ENCODE peak calls at places on chromosomes 3 and 15, in four cellular contexts. E is suprapubic skin, A is transverse colon, Y is stomach. I is an unnamed sample. For H3K27me3, the result is how much of the 10 kb centered on the place peaks cover.

GRCh38 chr3:103866113-103866512 is 1431.3 kb downstream of the ZPLD1 start:
- DNase-seq in E (no peak), A (no peak), Y (no peak), I (no peak)

GRCh38 chr3:184805351-184806038 is 6.5 kb upstream of the VPS8 start:
- DNase-seq in E (no peak), Y (no peak), A (no peak), I (no peak)

GRCh38 chr3:99865321-99865720 is 47.7 kb downstream of the CMSS1 start:
- DNase-seq in A (no peak), E (no peak), Y (no peak), I (no peak)

GRCh38 chr3:166685246-166685645 is 694.9 kb downstream of the ZBBX start:
- DNase-seq in Y (no peak), E (no peak), A (no peak), I (no peak)

GRCh38 chr15:71538922-71539321 is 271.4 kb upstream of the NR2E3 start:
- DNase-seq in Y (no peak), E (no peak), A (no peak), I (no peak)

GRCh38 chr3:44995142-44995770 is 19.2 kb downstream of the EXOSC7 start:
- DNase-seq in Y (peak), E (no peak), A (no peak), I (no peak)

GRCh38 chr3:44890852-44891251 is 16.4 kb downstream of the TGM4 start:
- DNase-seq in Y (no peak), A (no peak), E (no peak), I (no peak)

GRCh38 chr3:71681224-71681668 is 44.0 kb downstream of the EIF4E3 start:
- DNase-seq in Y (peak), E (no peak), A (peak), I (no peak)

GRCh38 chr3:69906351-69906966 is 93.1 kb upstream of the SAMMSON start:
- DNase-seq in E (no peak), Y (no peak), A (no peak), I (no peak)

GRCh38 chr3:57837686-57838085 is 81.6 kb downstream of the SLMAP start:
- DNase-seq in E (no peak), Y (no peak), A (no peak), I (no peak)

GRCh38 chr3:150890320-150890719 is 14.9 kb downstream of the MINDY4B start:
- DNase-seq in Y (no peak), E (no peak), A (no peak), I (no peak)

GRCh38 chr15:61824291-61824690 is 236.0 kb downstream of the VPS13C start:
- DNase-seq in Y (no peak), A (no peak), E (no peak), I (no peak)

GRCh38 chr3:112122870-112123269 is 10.2 kb downstream of the GCSAM start:
- DNase-seq in Y (no peak), A (no peak), E (no peak), I (no peak)

GRCh38 chr15:85622432-85622831 is 172.3 kb downstream of the KLHL25 start:
- DNase-seq in E (no peak), Y (no peak), A (no peak), I (no peak)

GRCh38 chr3:14523792-14524191 is 16.4 kb downstream of the GRIP2 start:
- DNase-seq in E (peak), A (no peak), Y (no peak), I (no peak)

GRCh38 chr3:73572371-73572770 is 52.4 kb downstream of the PDZRN3 start:
- DNase-seq in E (no peak), Y (no peak), A (peak), I (no peak)

GRCh38 chr3:64518950-64519349 is 168.8 kb downstream of the ADAMTS9 start:
- DNase-seq in E (no peak), A (no peak), Y (no peak), I (no peak)

GRCh38 chr15:79682851-79683288 is 213.9 kb downstream of the MTHFS start:
- DNase-seq in E (no peak), Y (no peak), A (no peak), I (no peak)

GRCh38 chr3:5292512-5292911 is 105.0 kb downstream of the EDEM1 start:
- DNase-seq in Y (no peak), E (no peak), A (no peak), I (no peak)

GRCh38 chr15:98898122-98898521 is 109.5 kb downstream of the PGPEP1L start:
- DNase-seq in Y (no peak), E (no peak), A (no peak), I (no peak)

GRCh38 chr15:74866090-74866489 is 7.1 kb downstream of the SCAMP2 start:
- DNase-seq in E (no peak), Y (no peak), A (no peak), I (no peak)

GRCh38 chr15:91947370-91947769 is 93.9 kb downstream of the SLCO3A1 start:
- DNase-seq in A (no peak), Y (no peak), E (no peak), I (no peak)

GRCh38 chr3:42256135-42256819 is 9.7 kb downstream of the CCK start:
- DNase-seq in A (no peak), E (no peak), Y (no peak), I (no peak)

GRCh38 chr3:25151497-25151896 is 276.6 kb upstream of the RARB start:
- DNase-seq in Y (no peak), E (no peak), A (no peak), I (no peak)
- TF ChIP-seq POLR2A in Y (no peak), E (no peak), A (no peak), I (no peak)

DNA sequence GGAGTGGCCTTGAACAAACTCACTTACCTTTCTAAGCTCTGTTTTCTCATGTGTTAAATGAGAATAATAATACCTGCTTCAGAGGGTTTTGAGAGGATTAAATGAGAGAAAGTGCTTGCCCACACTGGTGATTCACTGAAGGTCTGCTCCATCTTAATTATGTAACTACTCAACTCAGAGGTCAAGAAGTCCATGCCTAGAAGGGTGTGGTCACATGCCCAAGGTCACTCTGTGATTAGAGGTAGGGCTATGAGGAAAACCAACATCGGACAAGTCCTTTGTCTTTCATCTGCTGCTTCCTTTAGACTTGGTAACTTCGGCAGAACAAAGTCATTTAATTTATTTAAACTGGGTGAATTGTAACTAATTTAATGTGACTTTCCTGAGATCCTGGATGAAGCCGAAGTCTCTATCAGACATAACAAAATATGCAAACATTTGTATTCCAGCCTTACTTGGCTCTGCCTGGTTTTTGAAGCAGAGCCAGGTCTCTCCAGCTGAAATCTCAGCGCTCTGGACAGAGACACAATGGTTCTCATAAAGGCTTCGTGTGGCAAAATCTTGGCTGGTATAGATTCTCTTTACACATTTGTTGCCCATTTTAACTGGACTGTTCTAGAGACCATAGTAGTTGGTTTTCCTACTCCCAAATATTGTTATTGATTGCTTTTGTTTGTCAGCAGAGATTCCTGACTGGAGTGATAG is 3.0 kb downstream of the CHRNA7 start:
- DNase-seq in Y (peak), E (no peak), A (peak), I (no peak)
- H3K27me3 ChIP-seq in Y (under half), E (under half), A (under half), I (under half)

GRCh38 chr3:196867507-196868296 is at the start of gene SENP5:
- DNase-seq in E (peak), Y (peak), A (peak), I (peak)
- TF ChIP-seq POLR2A in E (peak), Y (no peak), A (peak), I (no peak)

GRCh38 chr15:60003243-60004018 is 680 bp upstream of the FOXB1 start:
- DNase-seq in Y (no peak), E (no peak), A (no peak), I (no peak)
- H3K27me3 ChIP-seq in Y (under half), E (half or more), A (half or more), I (under half)

GRCh38 chr3:127587876-127588275 is 2.7 kb downstream of the TPRA1 start:
- DNase-seq in E (no peak), Y (no peak), A (no peak), I (no peak)

GRCh38 chr3:127590593-127591477 is at the start of gene TPRA1:
- DNase-seq in Y (peak), E (peak), A (peak), I (no peak)

GRCh38 chr3:127589600-127590281 is 792 bp downstream of the TPRA1 start:
- DNase-seq in A (peak), E (no peak), Y (no peak), I (no peak)

GRCh38 chr3:127588675-127589577 is 1.6 kb downstream of the TPRA1 start:
- DNase-seq in A (no peak), Y (no peak), E (no peak), I (no peak)

GRCh38 chr3:127590282-127590592 is 296 bp downstream of the TPRA1 start:
- DNase-seq in Y (no peak), E (no peak), A (peak), I (no peak)
- TF ChIP-seq POLR2A in Y (no peak), E (no peak), A (peak), I (no peak)

GRCh38 chr15:66094331-66094730 is 159.2 kb downstream of the MEGF11 start:
- DNase-seq in Y (no peak), E (peak), A (no peak), I (no peak)
- H3K27me3 ChIP-seq in Y (under half), E (under half), A (under half), I (under half)

I was measured in vagina.